ENCODE peak calls at places on chromosomes 11 and 22, in six cellular contexts. A is mucosa of descending colon, W is fibroblast of lung, B is body of pancreas, K is dorsolateral prefrontal cortex, Z is A549. G is an unnamed sample.

GRCh38 chr11:69734841-69735240 is 31.0 kb upstream of the FGF19 start:
- DNase-seq in A (no peak), W (no peak), B (no peak), K (no peak), Z (no peak), G (no peak)

GRCh38 chr11:117495357-117495756 is 167.7 kb downstream of the CEP164 start:
- DNase-seq in A (no peak), W (no peak), B (no peak), K (no peak), Z (no peak), G (no peak)

GRCh38 chr11:72441647-72442267 is 7.4 kb upstream of the CLPB start:
- DNase-seq in A (peak; percentile 15), W (peak; percentile 58), B (no peak), K (no peak), Z (no peak), G (no peak)

GRCh38 chr11:10669258-10670033 is 24.1 kb downstream of the IRAG1 start:
- DNase-seq in A (no peak), W (peak; percentile 62), B (peak; percentile 28), K (no peak), Z (peak; percentile 29), G (no peak)

GRCh38 chr11:112885744-112886706 is 75.2 kb upstream of the NCAM1 start:
- DNase-seq in A (no peak), W (no peak), B (no peak), K (no peak), Z (no peak), G (no peak)

GRCh38 chr22:33389927-33390326 is 331.7 kb upstream of the SYN3 start:
- DNase-seq in A (no peak), W (peak; percentile 73), B (no peak), K (no peak), Z (no peak), G (no peak)

GRCh38 chr11:20397281-20397680 is 9.8 kb downstream of the PRMT3 start:
- DNase-seq in A (peak; percentile 31), W (peak; percentile 48), B (peak; percentile 38), K (no peak), Z (peak; percentile 69), G (no peak)

GRCh38 chr11:120400564-120401364 is 64.6 kb downstream of the ARHGEF12 start:
- DNase-seq in A (peak; percentile 47), W (peak; percentile 99), B (peak; percentile 37), K (no peak), Z (peak; percentile 66), G (no peak)

GRCh38 chr11:122656631-122657101 is 1.1 kb downstream of the UBASH3B start:
- DNase-seq in A (peak; percentile 26), W (peak; percentile 41), B (peak; percentile 35), K (no peak), Z (peak; percentile 43), G (peak; percentile 37)

GRCh38 chr11:70742553-70743291 is 344.4 kb downstream of the CTTN start:
- DNase-seq in A (no peak), W (no peak), B (peak; percentile 75), K (no peak), Z (no peak), G (no peak)

GRCh38 chr11:66373261-66373660 is 1.7 kb upstream of the SLC29A2 start:
- DNase-seq in A (no peak), W (no peak), B (no peak), K (no peak), Z (no peak), G (no peak)

GRCh38 chr22:34567367-34567766 is 498.6 kb upstream of the ISX start:
- DNase-seq in A (no peak), W (no peak), B (no peak), K (no peak), Z (no peak), G (no peak)

GRCh38 chr22:49925525-49926128 is 7.2 kb downstream of the CRELD2 start:
- DNase-seq in A (peak; percentile 35), W (no peak), B (no peak), K (no peak), Z (no peak), G (no peak)

GRCh38 chr11:70880416-70880815 is 372.0 kb downstream of the SHANK2 start:
- DNase-seq in A (no peak), W (no peak), B (no peak), K (no peak), Z (no peak), G (no peak)

GRCh38 chr22:42296381-42296853 is 26.0 kb upstream of the TCF20 start:
- DNase-seq in A (no peak), W (no peak), B (no peak), K (peak; percentile 67), Z (no peak), G (peak; percentile 34)

GRCh38 chr11:125261471-125262087 is 97.0 kb downstream of the PKNOX2 start:
- DNase-seq in A (no peak), W (no peak), B (no peak), K (no peak), Z (no peak), G (no peak)

GRCh38 chr11:48007677-48008076 is 27.3 kb downstream of the PTPRJ start:
- DNase-seq in A (no peak), W (no peak), B (peak; percentile 54), K (no peak), Z (peak; percentile 61), G (no peak)

GRCh38 chr11:119340335-119341221 is at the start of gene C1QTNF5:
- DNase-seq in A (peak; percentile 69), W (peak; percentile 71), B (peak; percentile 78), K (no peak), Z (no peak), G (peak; percentile 97)

GRCh38 chr11:86987687-86988086 is 32.5 kb upstream of the FZD4 start:
- DNase-seq in A (no peak), W (no peak), B (no peak), K (no peak), Z (no peak), G (no peak)

GRCh38 chr22:36546092-36546804 is 17.3 kb upstream of the EIF3D start:
- DNase-seq in A (peak; percentile 22), W (peak; percentile 54), B (peak; percentile 48), K (peak; percentile 56), Z (peak; percentile 78), G (no peak)

GRCh38 chr11:85569525-85569924 is 57.6 kb downstream of the DLG2 start:
- DNase-seq in A (no peak), W (no peak), B (no peak), K (no peak), Z (no peak), G (no peak)

GRCh38 chr11:63919267-63920125 is 2.5 kb upstream of the RCOR2 start:
- DNase-seq in A (peak; percentile 64), W (no peak), B (no peak), K (peak; percentile 70), Z (no peak), G (peak; percentile 53)

GRCh38 chr11:67045314-67045713 is 11.3 kb upstream of the RHOD start:
- DNase-seq in A (no peak), W (peak; percentile 95), B (no peak), K (peak; percentile 82), Z (peak; percentile 77), G (no peak)

GRCh38 chr11:100709233-100709999 is 22.3 kb downstream of the ARHGAP42 start:
- DNase-seq in A (no peak), W (peak; percentile 58), B (no peak), K (no peak), Z (no peak), G (no peak)

GRCh38 chr22:36510384-36510783 is 3.5 kb upstream of the FOXRED2 start:
- DNase-seq in A (no peak), W (no peak), B (no peak), K (no peak), Z (no peak), G (no peak)

GRCh38 chr11:20719821-20720220 is 50.4 kb downstream of the NELL1 start:
- DNase-seq in A (no peak), W (no peak), B (no peak), K (no peak), Z (no peak), G (no peak)

GRCh38 chr22:49394116-49394785 is 433.4 kb downstream of the BRD1 start:
- DNase-seq in A (no peak), W (no peak), B (no peak), K (no peak), Z (no peak), G (no peak)

GRCh38 chr11:2268911-2269600 is 1.3 kb downstream of the ASCL2 start:
- DNase-seq in A (peak; percentile 47), W (peak; percentile 20), B (peak; percentile 49), K (no peak), Z (no peak), G (peak; percentile 82)

GRCh38 chr11:36012979-36013378 is 69.1 kb downstream of the LDLRAD3 start:
- DNase-seq in A (no peak), W (no peak), B (no peak), K (no peak), Z (no peak), G (no peak)

GRCh38 chr11:46361283-46362145 is 14.3 kb downstream of the DGKZ start:
- DNase-seq in A (no peak), W (peak; percentile 37), B (peak; percentile 70), K (peak; percentile 77), Z (no peak), G (peak; percentile 88)

GRCh38 chr22:46287873-46288751 is 8.6 kb upstream of the GTSE1 start:
- DNase-seq in A (peak; percentile 44), W (no peak), B (peak; percentile 50), K (no peak), Z (no peak), G (peak; percentile 74)

GRCh38 chr11:61907282-61907681 is 10.1 kb downstream of the RAB3IL1 start:
- DNase-seq in A (no peak), W (no peak), B (no peak), K (no peak), Z (no peak), G (peak; percentile 10)

GRCh38 chr11:72617080-72617744 is 57.0 kb downstream of the PDE2A start:
- DNase-seq in A (peak; percentile 27), W (peak; percentile 20), B (peak; percentile 32), K (peak; percentile 65), Z (no peak), G (peak; percentile 56)

DNA sequence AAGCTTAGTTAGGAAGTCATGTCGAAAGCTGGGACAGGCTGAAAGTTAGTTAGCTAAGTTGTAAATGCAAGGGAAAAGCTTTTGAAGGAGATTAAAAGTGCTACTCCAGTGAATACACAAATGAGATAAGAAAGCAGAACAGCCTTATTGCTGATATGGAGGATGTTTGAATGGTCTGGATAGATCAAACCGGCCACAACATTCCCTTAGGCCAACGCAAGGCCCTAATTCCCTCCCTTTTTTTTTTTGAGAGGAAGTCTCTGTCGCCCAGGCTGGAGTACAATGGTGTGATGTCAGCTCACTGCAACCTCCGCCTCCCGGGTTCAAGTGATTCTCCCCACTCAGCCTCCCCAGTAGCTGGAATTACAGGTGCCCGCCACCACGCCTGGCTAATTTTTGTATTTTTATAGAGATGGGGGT is 23.3 kb upstream of the WEE1 start:
- DNase-seq in A (no peak), W (no peak), B (no peak), K (no peak), Z (no peak), G (no peak)
- H3K4me3 ChIP-seq in A (no peak overlapping the region), W (no peak overlapping the region), B (no peak overlapping the region), K (no peak overlapping the region), Z (no peak overlapping the region), G (no peak overlapping the region)

GRCh38 chr22:44085743-44086741 is 61.9 kb downstream of the PARVB start:
- DNase-seq in A (peak; percentile 88), W (peak; percentile 64), B (peak; percentile 76), K (no peak), Z (peak; percentile 75), G (peak; percentile 66)
- H3K4me3 ChIP-seq in A (no peak overlapping the region), W (no peak overlapping the region), B (no peak overlapping the region), K (no peak overlapping the region), Z (no peak overlapping the region), G (no peak overlapping the region)

GRCh38 chr22:17831527-17832251 is 57.4 kb upstream of the BID start:
- DNase-seq in A (peak; percentile 28), W (no peak), B (peak; percentile 21), K (no peak), Z (no peak), G (no peak)
- H3K4me3 ChIP-seq in A (no peak overlapping the region), W (no peak overlapping the region), B (no peak overlapping the region), K (no peak overlapping the region), Z (no peak overlapping the region), G (no peak overlapping the region)

GRCh38 chr11:17075506-17075905 is 2.0 kb downstream of the RPS13 start:
- DNase-seq in A (no peak), W (no peak), B (no peak), K (no peak), Z (no peak), G (no peak)
- H3K4me3 ChIP-seq in A (no peak overlapping the region), W (peak overlapping the region; percentile 94), B (no peak overlapping the region), K (peak overlapping the region; percentile 3), Z (peak overlapping the region; percentile 95), G (no peak overlapping the region)